ENCODE peak calls at places on chromosome 19, in ten cellular contexts. V is hepatocyte, I is left ventricle myocardium inferior, U is thoracic aorta, Z is astrocyte, B is lung, D is PC-3, T is A549, A is mammary epithelial cell, E is BE2C. H is an unnamed sample.
A peak's percentile ranks its signal among the peaks of the same experiment; 100 is the strongest.

GRCh38 chr19:48391100-48392005 is at the start of gene KDELR1:
- DNase-seq in B (peak; percentile 64), V (peak; percentile 93), U (no peak), D (peak; percentile 64), I (peak; percentile 75), A (peak; percentile 58), E (peak; percentile 80), Z (peak; percentile 33), T (peak; percentile 77), H (peak; percentile 78)

GRCh38 chr19:33290956-33291622 is 11.2 kb downstream of the CEBPA start:
- DNase-seq in A (peak; percentile 62), I (no peak), B (peak; percentile 75), D (peak; percentile 82), E (no peak), T (peak; percentile 65), U (no peak), V (peak; percentile 83), Z (no peak), H (no peak)

GRCh38 chr19:14433454-14434156 is 499 bp downstream of the PKN1 start:
- DNase-seq in V (peak; percentile 60), A (no peak), D (peak; percentile 47), E (no peak), U (no peak), T (no peak), I (no peak), Z (no peak), B (no peak), H (no peak)

GRCh38 chr19:379796-380195 is 29.2 kb downstream of the C2CD4C start:
- DNase-seq in T (no peak), Z (no peak), V (no peak), B (no peak), E (no peak), D (no peak), U (no peak), I (no peak), A (no peak), H (no peak)

GRCh38 chr19:1967087-1967608 is 26.2 kb downstream of the CSNK1G2 start:
- DNase-seq in E (no peak), D (no peak), A (no peak), I (no peak), Z (no peak), T (no peak), B (no peak), V (no peak), U (no peak), H (no peak)

GRCh38 chr19:39563408-39563807 is 23.4 kb upstream of the EID2 start:
- DNase-seq in T (peak; percentile 41), D (peak; percentile 85), I (no peak), Z (peak; percentile 55), E (no peak), U (no peak), V (no peak), A (peak; percentile 64), B (no peak), H (no peak)

GRCh38 chr19:30144794-30145193 is 202.8 kb downstream of the URI1 start:
- DNase-seq in A (no peak), U (no peak), I (no peak), V (no peak), Z (no peak), T (no peak), E (no peak), B (no peak), D (no peak), H (no peak)

GRCh38 chr19:30733826-30734550 is 361.8 kb downstream of the ZNF536 start:
- DNase-seq in T (peak; percentile 11), V (peak; percentile 45), Z (no peak), E (no peak), A (no peak), B (no peak), D (no peak), I (no peak), U (no peak), H (no peak)

GRCh38 chr19:4103073-4103418 is 20.9 kb downstream of the MAP2K2 start:
- DNase-seq in U (no peak), E (no peak), D (peak; percentile 14), B (no peak), T (no peak), Z (no peak), V (no peak), I (no peak), A (peak; percentile 50), H (no peak)

GRCh38 chr19:47509973-47510372 is 4.9 kb downstream of the NAPA start:
- DNase-seq in D (peak; percentile 2), Z (no peak), A (peak; percentile 61), U (peak; percentile 40), I (no peak), E (no peak), V (no peak), B (no peak), T (no peak), H (no peak)

GRCh38 chr19:34082289-34083077 is 89.8 kb upstream of the LSM14A start:
- DNase-seq in D (no peak), Z (no peak), B (no peak), E (no peak), V (peak; percentile 25), I (no peak), A (no peak), T (no peak), U (no peak), H (no peak)

DNA sequence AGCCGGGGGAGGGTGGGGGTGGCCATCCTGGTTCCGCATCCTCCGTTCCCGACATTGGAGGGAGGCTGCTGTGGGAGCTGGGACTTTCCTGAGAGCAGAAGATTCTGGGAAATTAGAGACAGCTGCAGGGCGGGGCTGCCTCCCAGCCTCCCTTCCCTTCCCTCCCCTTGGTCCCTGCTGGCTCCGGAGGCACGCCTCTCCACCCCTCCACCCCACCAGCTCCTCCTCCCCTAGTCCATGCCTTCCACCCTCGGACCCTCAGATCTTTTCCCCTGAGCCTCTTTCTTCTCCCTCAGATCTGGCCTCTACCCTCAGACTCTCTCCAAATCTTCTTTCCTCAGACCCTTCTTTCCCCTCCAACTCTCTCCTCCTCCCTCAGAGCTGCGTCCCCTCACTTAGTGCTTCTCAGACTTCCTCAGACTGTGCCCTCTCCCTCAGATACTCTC is 3.1 kb upstream of the BCL3 start:
- DNase-seq in D (peak; percentile 30), T (peak; percentile 95), I (peak; percentile 86), Z (peak; percentile 72), E (peak; percentile 42), A (peak; percentile 43), V (peak; percentile 81), B (peak; percentile 68), U (no peak), H (peak; percentile 79)
- H3K4me1 ChIP-seq in D (peaks cover 55% of the 10 kb centered on the region), T (peaks cover 72% of the 10 kb centered on the region), I (peaks cover 90% of the 10 kb centered on the region), Z (peaks cover 37% of the 10 kb centered on the region), E (peaks cover 15% of the 10 kb centered on the region), A (peaks cover 53% of the 10 kb centered on the region), V (peaks cover 49% of the 10 kb centered on the region), B (peaks cover 27% of the 10 kb centered on the region), U (peaks cover 72% of the 10 kb centered on the region), H (peaks cover 75% of the 10 kb centered on the region)

GRCh38 chr19:31890230-31890629 is 455.2 kb upstream of the ZNF507 start:
- DNase-seq in I (no peak), T (no peak), D (no peak), Z (no peak), U (no peak), A (no peak), V (no peak), B (no peak), E (no peak), H (no peak)

GRCh38 chr19:31894451-31894850 is 451.0 kb upstream of the ZNF507 start:
- DNase-seq in D (no peak), B (no peak), I (no peak), A (no peak), T (no peak), U (no peak), V (no peak), Z (no peak), E (no peak), H (no peak)

GRCh38 chr19:31897292-31897691 is 448.1 kb upstream of the ZNF507 start:
- DNase-seq in T (no peak), A (no peak), E (no peak), D (no peak), I (no peak), U (no peak), Z (no peak), B (no peak), V (no peak), H (no peak)

DNA sequence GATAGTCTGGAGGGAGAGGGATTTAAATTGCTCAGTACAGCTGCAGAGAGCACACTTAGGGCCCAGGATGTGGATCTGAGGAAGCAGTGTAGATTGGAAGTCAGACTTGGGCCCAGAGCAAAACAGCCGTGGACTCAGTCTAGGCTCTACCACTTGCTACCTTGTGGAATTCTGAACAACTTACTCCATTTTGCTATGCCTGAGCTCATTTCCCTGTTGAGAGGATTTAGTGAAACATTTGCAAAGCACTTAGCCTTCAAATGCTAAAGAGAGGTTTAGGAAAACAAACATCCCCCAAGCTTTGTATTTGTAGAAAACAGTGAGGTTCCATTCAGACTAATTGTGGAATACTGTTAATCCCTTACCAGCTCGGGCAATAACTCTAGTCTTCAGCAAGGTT is 453.4 kb upstream of the ZNF507 start:
- DNase-seq in V (no peak), B (no peak), Z (no peak), A (no peak), D (no peak), E (no peak), I (no peak), U (no peak), T (no peak), H (no peak)
- TF ChIP-seq CTCF in V (no peak), B (no peak), Z (no peak), A (no peak), D (no peak), E (no peak), I (no peak), U (no peak), T (no peak), H (no peak)

DNA sequence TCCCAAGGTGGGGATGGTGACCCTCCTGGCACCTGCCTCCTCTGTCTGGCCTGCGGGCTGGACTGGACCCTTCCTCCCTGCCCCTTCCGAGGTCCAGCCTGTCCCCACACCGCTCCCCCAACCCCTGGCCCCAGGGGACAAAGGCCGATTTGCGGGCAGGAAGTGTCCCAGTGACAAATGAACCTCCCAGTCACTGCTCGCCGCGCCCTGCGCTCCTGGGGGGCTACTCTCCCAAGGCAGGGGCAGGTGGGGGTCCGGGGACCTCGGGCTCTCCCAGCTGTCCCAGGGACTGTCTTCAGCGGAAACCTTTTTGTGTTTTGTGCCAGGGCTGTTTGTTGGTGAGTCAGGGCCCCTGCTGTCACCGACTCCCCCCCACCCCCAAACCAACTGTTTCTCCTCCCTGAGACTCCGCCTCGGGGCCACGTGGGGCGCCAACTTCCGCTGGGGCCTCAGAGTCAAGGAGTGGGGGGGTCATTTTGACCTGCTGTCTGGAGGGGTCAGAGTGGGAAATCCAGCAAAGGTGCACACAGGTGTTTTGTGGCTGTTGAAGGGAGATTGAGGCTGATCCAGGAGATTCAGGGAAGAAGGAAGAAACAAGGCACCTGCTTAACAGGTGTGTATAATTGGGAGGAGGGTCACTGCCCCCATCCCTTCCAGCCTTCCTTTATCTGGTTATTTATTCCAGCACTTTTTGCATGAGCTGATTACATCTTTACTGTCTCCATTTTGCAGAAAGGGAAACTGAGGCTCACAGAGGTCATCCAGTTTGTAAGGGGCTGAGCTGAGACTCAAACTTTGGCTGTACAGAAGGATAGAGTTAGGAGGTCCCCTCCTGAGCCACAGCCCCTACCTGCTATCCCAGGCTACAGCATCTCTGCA is 831 bp downstream of the PGPEP1 start:
- DNase-seq in I (peak; percentile 48), Z (peak; percentile 22), D (peak; percentile 51), V (peak; percentile 68), U (no peak), B (peak; percentile 66), A (no peak), E (no peak), T (no peak), H (peak; percentile 53)
- H3K9me3 ChIP-seq in I (no peaks in the 10 kb centered on the region), Z (no peaks in the 10 kb centered on the region), D (no peaks in the 10 kb centered on the region), V (no peaks in the 10 kb centered on the region), U (no peaks in the 10 kb centered on the region), B (no peaks in the 10 kb centered on the region), A (no peaks in the 10 kb centered on the region), E (no peaks in the 10 kb centered on the region), T (no peaks in the 10 kb centered on the region), H (no peaks in the 10 kb centered on the region)

GRCh38 chr19:6057651-6058365 is 52.5 kb downstream of the RFX2 start:
- DNase-seq in I (no peak), V (no peak), B (no peak), D (no peak), T (no peak), A (no peak), U (no peak), E (no peak), Z (no peak), H (no peak)
- H3K4me1 ChIP-seq in I (peaks cover 70% of the 10 kb centered on the region), V (peaks cover 12% of the 10 kb centered on the region), B (peaks cover 32% of the 10 kb centered on the region), D (peaks cover 29% of the 10 kb centered on the region), T (peaks cover 38% of the 10 kb centered on the region), A (peaks cover 61% of the 10 kb centered on the region), U (peaks cover 78% of the 10 kb centered on the region), E (peaks cover 14% of the 10 kb centered on the region), Z (peaks cover 47% of the 10 kb centered on the region), H (peaks cover 31% of the 10 kb centered on the region)

H was measured in heart right ventricle.